ENCODE peak calls at places on chromosomes 2 and 18, in seven cellular contexts. K, H, F, L, C, I and N are unnamed samples.

GRCh38 chr2:45170191-45170975 is 161.1 kb upstream of the SIX2 start:
- DNase-seq in K (no peak), H (no peak), F (no peak), L (no peak), C (no peak), I (no peak), N (peak)

GRCh38 chr2:227889336-227889735 is 17.9 kb downstream of the DAW1 start:
- DNase-seq in K (no peak), H (no peak), F (no peak), L (no peak), C (no peak), I (peak), N (no peak)

GRCh38 chr18:49368161-49368875 is 92.1 kb downstream of the DYM start:
- DNase-seq in K (no peak), H (no peak), F (no peak), L (no peak), C (no peak), I (no peak), N (no peak)

GRCh38 chr18:50928551-50928950 is 39.3 kb upstream of the ELAC1 start:
- DNase-seq in K (no peak), H (no peak), F (peak), L (no peak), C (no peak), I (peak), N (peak)

GRCh38 chr2:43192039-43192438 is 34.4 kb downstream of the ZFP36L2 start:
- DNase-seq in K (no peak), H (no peak), F (no peak), L (peak), C (no peak), I (no peak), N (no peak)

GRCh38 chr2:98454073-98454472 is 9.4 kb downstream of the INPP4A start:
- DNase-seq in K (peak), H (no peak), F (no peak), L (no peak), C (no peak), I (no peak), N (no peak)

GRCh38 chr2:220499281-220499680 is 871.9 kb downstream of the SLC4A3 start:
- DNase-seq in K (peak), H (no peak), F (peak), L (no peak), C (peak), I (peak), N (peak)

GRCh38 chr2:17608251-17608650 is 67.8 kb downstream of the VSNL1 start:
- DNase-seq in K (no peak), H (no peak), F (no peak), L (no peak), C (no peak), I (no peak), N (no peak)

GRCh38 chr2:205367536-205367935 is 314.8 kb upstream of the NRP2 start:
- DNase-seq in K (no peak), H (no peak), F (no peak), L (no peak), C (no peak), I (no peak), N (no peak)

GRCh38 chr2:61368687-61369665 is 101.9 kb downstream of the USP34 start:
- DNase-seq in K (no peak), H (no peak), F (peak), L (no peak), C (no peak), I (no peak), N (peak)

GRCh38 chr2:41600460-41600859 is 447.4 kb upstream of the PKDCC start:
- DNase-seq in K (no peak), H (no peak), F (no peak), L (no peak), C (no peak), I (no peak), N (no peak)

GRCh38 chr2:88720399-88720798 is 28.9 kb downstream of the RPIA start:
- DNase-seq in K (no peak), H (no peak), F (no peak), L (no peak), C (no peak), I (no peak), N (no peak)

DNA sequence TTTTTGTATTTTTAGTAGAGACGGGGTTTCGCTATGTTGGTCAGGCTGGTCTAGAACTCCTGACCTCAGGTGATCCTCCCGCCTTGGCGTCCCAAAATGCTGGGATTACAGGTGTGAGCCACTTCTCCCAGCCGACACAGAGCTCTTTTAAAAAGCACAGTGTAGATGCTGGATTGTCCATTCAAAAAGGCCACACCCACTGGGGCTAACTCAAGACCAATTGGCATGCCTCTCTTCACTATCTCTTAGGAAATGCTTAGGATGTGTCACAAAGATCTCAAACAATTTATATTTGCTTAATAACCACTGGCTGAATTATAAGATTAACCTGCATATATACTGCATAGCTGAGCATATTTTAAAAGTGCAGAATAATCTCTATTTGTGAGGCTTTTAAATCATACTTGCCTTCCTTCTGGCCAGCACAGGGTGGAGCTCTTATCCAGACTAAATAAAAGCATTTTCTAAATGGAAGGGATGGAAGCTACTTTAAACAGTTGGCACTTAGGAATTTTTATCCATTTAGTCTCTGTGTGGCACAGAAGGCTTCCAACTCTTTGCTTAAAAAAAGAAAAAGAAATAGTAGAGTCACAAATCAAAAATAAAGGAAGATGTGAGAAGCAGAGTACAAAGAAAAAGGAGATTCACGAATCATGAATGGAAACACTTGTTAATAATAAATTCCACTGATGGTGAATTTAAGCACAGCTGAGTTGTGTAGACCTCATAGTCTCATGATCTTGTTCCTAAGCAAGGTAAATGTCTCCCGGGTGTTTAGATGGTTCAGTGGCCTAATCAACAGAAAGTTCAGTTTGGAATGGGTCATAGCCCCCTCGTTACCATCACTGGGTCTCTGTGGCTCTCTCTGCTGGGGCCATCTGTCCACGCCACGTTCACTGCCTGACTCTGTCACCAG is 22.4 kb downstream of the CRYGD start:
- DNase-seq in K (no peak), H (peak), F (peak), L (no peak), C (no peak), I (peak), N (peak)
- TF ChIP-seq CTCF in K (no peak), H (peak), F (peak), L (peak), C (no peak), I (peak), N (peak)

GRCh38 chr2:197306691-197307030 is 3.9 kb downstream of the ANKRD44 start:
- DNase-seq in K (peak), H (no peak), F (no peak), L (peak), C (peak), I (peak), N (no peak)

GRCh38 chr2:197309369-197310231 is 980 bp downstream of the ANKRD44 start:
- DNase-seq in K (no peak), H (no peak), F (no peak), L (peak), C (peak), I (no peak), N (no peak)

GRCh38 chr2:197308635-197309368 is 1.8 kb downstream of the ANKRD44 start:
- DNase-seq in K (no peak), H (no peak), F (no peak), L (peak), C (no peak), I (no peak), N (no peak)

GRCh38 chr2:197307236-197307932 is 3.2 kb downstream of the ANKRD44 start:
- DNase-seq in K (no peak), H (no peak), F (no peak), L (peak), C (no peak), I (no peak), N (no peak)

DNA sequence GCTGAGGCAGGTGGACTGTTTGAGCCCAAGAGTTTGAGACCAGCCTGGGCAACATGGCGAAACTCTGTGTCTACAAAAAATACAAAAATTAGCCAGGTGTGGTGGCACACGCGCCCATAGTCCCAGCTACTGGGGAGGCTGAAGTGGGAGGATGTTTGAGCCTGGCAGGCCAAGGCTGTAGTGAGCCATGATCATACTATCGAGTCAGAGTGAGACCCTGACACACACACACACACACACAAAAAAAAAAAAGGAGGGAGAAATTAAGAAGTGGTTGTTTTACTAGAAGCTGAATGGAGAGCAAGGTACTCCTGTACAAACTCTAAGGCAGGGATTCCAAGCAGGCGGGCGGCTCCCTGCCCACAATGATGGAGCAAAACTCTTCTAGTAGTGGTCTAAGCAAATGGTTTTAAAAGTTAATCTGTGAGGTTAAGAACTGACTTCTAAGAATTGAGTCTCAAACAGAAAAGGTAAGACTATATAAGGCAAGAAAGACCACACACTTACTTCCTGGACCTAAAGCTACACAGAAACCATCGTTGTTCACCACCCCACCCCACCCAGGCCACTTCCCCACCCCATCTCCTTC is 2.6 kb downstream of the ANKRD44 start:
- DNase-seq in K (no peak), H (no peak), F (no peak), L (peak), C (no peak), I (no peak), N (no peak)
- H3K4me3 ChIP-seq in K (peak), H (no peak), F (no peak), L (peak), C (no peak), I (no peak), N (no peak)

GRCh38 chr2:6968319-6969100 is 51.3 kb downstream of the RNF144A start:
- DNase-seq in K (peak), H (no peak), F (peak), L (no peak), C (peak), I (no peak), N (peak)
- TF ChIP-seq CTCF in K (no peak), H (no peak), F (no peak), L (peak), C (no peak), I (no peak), N (peak)

DNA sequence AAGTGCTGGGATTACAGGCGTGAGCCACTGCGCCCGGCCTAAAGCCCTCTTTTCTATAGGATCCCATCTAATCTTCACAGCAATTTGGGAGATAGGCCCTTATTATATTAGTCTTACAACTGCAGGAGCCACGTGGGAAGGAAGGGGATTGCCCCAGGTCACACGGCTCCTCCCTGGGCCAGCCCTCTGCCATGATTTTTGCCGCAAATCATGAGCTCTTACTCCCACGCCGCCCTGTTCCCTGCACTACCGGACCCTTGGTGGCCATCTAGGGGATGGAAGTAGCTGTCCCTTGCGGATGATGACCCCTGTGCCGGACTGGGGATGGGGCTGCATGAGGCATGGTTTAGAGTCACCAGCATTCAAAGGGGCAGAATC is 28.4 kb upstream of the PTMA start:
- DNase-seq in K (no peak), H (no peak), F (no peak), L (no peak), C (no peak), I (peak), N (no peak)
- H3K4me3 ChIP-seq in K (no peak), H (peak), F (no peak), L (no peak), C (peak), I (no peak), N (no peak)

GRCh38 chr2:100016756-100017155 is 125.6 kb downstream of the AFF3 start:
- DNase-seq in K (no peak), H (no peak), F (no peak), L (no peak), C (no peak), I (no peak), N (no peak)

GRCh38 chr2:100015849-100016248 is 126.5 kb downstream of the AFF3 start:
- DNase-seq in K (no peak), H (no peak), F (no peak), L (no peak), C (no peak), I (no peak), N (no peak)

GRCh38 chr2:100012575-100012974 is 129.8 kb downstream of the AFF3 start:
- DNase-seq in K (no peak), H (no peak), F (no peak), L (no peak), C (no peak), I (no peak), N (no peak)

GRCh38 chr2:100011272-100011711 is 131.1 kb downstream of the AFF3 start:
- DNase-seq in K (no peak), H (no peak), F (peak), L (no peak), C (no peak), I (no peak), N (peak)

DNA sequence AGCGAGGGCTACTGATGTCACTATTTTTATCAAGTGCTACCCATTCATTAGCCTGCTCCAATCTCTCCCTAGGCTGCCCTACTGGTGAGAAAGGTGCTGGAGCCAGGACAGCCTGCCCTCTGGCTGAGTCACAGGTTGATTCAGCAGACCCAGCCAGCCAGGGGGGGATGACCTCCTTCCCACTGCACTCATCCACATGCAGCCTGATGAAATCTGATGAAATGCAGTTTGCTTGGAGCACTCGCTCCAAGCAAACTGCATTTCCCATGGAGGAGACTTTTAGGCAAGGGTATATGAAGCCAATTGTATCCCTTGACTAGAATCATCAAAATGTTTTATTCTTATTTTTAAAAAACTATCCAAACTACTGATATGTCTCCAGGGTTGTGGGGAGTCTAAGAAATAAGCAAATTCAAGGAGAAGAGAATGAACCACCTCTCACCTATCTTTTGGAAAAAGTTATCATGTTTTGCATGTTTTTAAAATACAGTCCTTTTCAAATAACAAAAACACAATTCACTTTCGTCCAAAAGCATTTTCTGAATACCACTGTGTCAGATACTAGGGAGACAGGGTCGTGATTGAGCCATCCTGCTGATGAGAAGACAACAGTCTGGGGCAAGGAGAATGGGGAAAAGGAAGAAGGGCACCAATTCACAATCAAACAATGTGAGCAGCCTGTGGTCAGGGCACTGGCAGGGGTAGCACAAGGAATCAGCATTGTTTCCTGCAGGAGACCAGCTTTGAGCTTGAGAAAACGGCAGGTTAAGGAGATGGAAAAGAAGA is 128.3 kb downstream of the AFF3 start:
- DNase-seq in K (no peak), H (peak), F (peak), L (no peak), C (no peak), I (peak), N (peak)
- TF ChIP-seq CTCF in K (no peak), H (no peak), F (no peak), L (no peak), C (no peak), I (no peak), N (peak)